ENCODE peak calls at places on chromosomes 11 and 22, in ten cellular contexts. O, L, H, W, X, G, N, A, T and F are unnamed samples.

GRCh38 chr22:32842486-32842885 is 41.0 kb downstream of the TIMP3 start:
- DNase-seq in W (no peak), G (no peak), L (no peak), T (no peak), X (peak; percentile 12), H (no peak), N (no peak), O (peak; percentile 9), A (no peak), F (no peak)

GRCh38 chr11:96162816-96163499 is 180.0 kb downstream of the MAML2 start:
- DNase-seq in O (peak; percentile 80), T (no peak), L (no peak), G (no peak), N (no peak), W (peak; percentile 48), H (no peak), A (no peak), X (no peak), F (no peak)

GRCh38 chr22:19292262-19293230 is 1.0 kb upstream of the CLTCL1 start:
- DNase-seq in L (no peak), T (no peak), W (peak; percentile 52), O (peak; percentile 15), A (no peak), G (no peak), N (no peak), H (no peak), X (no peak), F (no peak)

GRCh38 chr11:107928767-107929507 is 689 bp downstream of the RAB39A start:
- DNase-seq in W (no peak), L (no peak), H (no peak), O (no peak), G (no peak), X (no peak), N (peak; percentile 0), A (no peak), T (peak; percentile 48), F (peak; percentile 67)

GRCh38 chr11:75869661-75870455 is 54.8 kb downstream of the UVRAG start:
- DNase-seq in G (no peak), O (no peak), T (no peak), W (no peak), H (no peak), A (no peak), L (no peak), N (no peak), X (no peak), F (no peak)

GRCh38 chr11:123454060-123454651 is 24.1 kb downstream of the GRAMD1B start:
- DNase-seq in T (no peak), L (no peak), W (peak; percentile 95), X (peak; percentile 78), O (peak; percentile 99), H (peak; percentile 22), A (no peak), N (peak; percentile 48), G (no peak), F (no peak)

GRCh38 chr11:78354741-78355705 is 62.6 kb downstream of the GAB2 start:
- DNase-seq in T (no peak), L (no peak), O (no peak), H (no peak), G (no peak), N (no peak), X (peak; percentile 99), A (no peak), W (no peak), F (no peak)

GRCh38 chr11:132994038-132994502 is 538.2 kb downstream of the OPCML start:
- DNase-seq in L (no peak), T (peak; percentile 37), G (no peak), X (no peak), N (no peak), H (no peak), A (no peak), W (no peak), O (no peak), F (no peak)

GRCh38 chr11:47668665-47669064 is 26.3 kb upstream of the MTCH2 start:
- DNase-seq in N (no peak), X (no peak), T (no peak), L (no peak), G (no peak), H (no peak), A (no peak), O (no peak), W (peak; percentile 26), F (no peak)

GRCh38 chr22:23514317-23515038 is 65.6 kb downstream of the IGLL1 start:
- DNase-seq in W (no peak), N (no peak), H (no peak), T (no peak), X (no peak), L (no peak), G (no peak), O (no peak), A (no peak), F (no peak)

GRCh38 chr11:32902089-32902665 is 9.6 kb downstream of the QSER1 start:
- DNase-seq in X (no peak), T (no peak), O (no peak), G (no peak), N (no peak), A (no peak), L (no peak), H (no peak), W (peak; percentile 59), F (no peak)

GRCh38 chr22:44316393-44317162 is 3.8 kb upstream of the SHISAL1 start:
- DNase-seq in T (no peak), W (no peak), L (no peak), O (no peak), X (no peak), G (no peak), H (no peak), A (no peak), N (no peak), F (no peak)

GRCh38 chr22:42697542-42698013 is 23.1 kb downstream of the A4GALT start:
- DNase-seq in T (no peak), O (peak; percentile 86), H (no peak), X (no peak), A (no peak), N (no peak), L (no peak), W (peak; percentile 87), G (no peak), F (no peak)

GRCh38 chr11:34065505-34066203 is 14.1 kb downstream of the CAPRIN1 start:
- DNase-seq in T (no peak), X (no peak), H (no peak), N (peak; percentile 4), L (no peak), O (no peak), A (no peak), G (no peak), W (no peak), F (no peak)

GRCh38 chr11:35583126-35583525 is 35.1 kb upstream of the FJX1 start:
- DNase-seq in G (no peak), N (no peak), A (no peak), H (no peak), O (no peak), W (no peak), T (no peak), L (no peak), X (no peak), F (no peak)

GRCh38 chr11:121652982-121653381 is 200.2 kb upstream of the SORL1-AS1 start:
- DNase-seq in A (no peak), T (no peak), O (no peak), X (no peak), G (no peak), H (no peak), W (no peak), L (no peak), N (no peak), F (no peak)

GRCh38 chr22:18059473-18059872 is 18.3 kb upstream of the PEX26 start:
- DNase-seq in W (no peak), G (no peak), L (no peak), H (no peak), T (no peak), A (no peak), O (no peak), N (no peak), X (no peak), F (no peak)

GRCh38 chr22:26568207-26568706 is 21.7 kb downstream of the TPST2 start:
- DNase-seq in L (no peak), H (no peak), W (peak; percentile 96), T (no peak), A (no peak), N (no peak), O (no peak), X (no peak), G (no peak), F (no peak)

GRCh38 chr11:74311352-74311926 is at the start of gene P4HA3:
- DNase-seq in N (peak; percentile 7), O (no peak), A (no peak), T (no peak), W (peak; percentile 21), L (no peak), H (peak; percentile 6), X (no peak), G (peak; percentile 82), F (no peak)

GRCh38 chr11:66429983-66430602 is 8.6 kb downstream of the MRPL11 start:
- DNase-seq in W (peak; percentile 38), H (peak; percentile 64), L (peak; percentile 49), G (peak; percentile 89), X (peak; percentile 73), T (peak; percentile 44), O (peak; percentile 41), A (peak; percentile 77), N (peak; percentile 41), F (peak; percentile 17)

GRCh38 chr11:20114588-20114987 is 45.7 kb downstream of the DBX1 start:
- DNase-seq in X (no peak), G (no peak), O (no peak), H (no peak), T (no peak), W (no peak), L (no peak), N (no peak), A (no peak), F (no peak)

GRCh38 chr11:10969387-10969786 is 111.5 kb upstream of the ZBED5 start:
- DNase-seq in O (peak; percentile 6), N (no peak), G (no peak), A (no peak), T (no peak), L (no peak), X (no peak), W (no peak), H (no peak), F (no peak)

GRCh38 chr22:49930128-49930527 is 11.7 kb downstream of the CRELD2 start:
- DNase-seq in H (no peak), A (no peak), O (no peak), N (no peak), T (no peak), X (no peak), W (no peak), G (no peak), L (no peak), F (peak; percentile 18)

GRCh38 chr22:47457509-47458300 is 695.3 kb downstream of the TBC1D22A start:
- DNase-seq in N (no peak), T (no peak), X (no peak), H (no peak), O (no peak), G (no peak), L (no peak), W (no peak), A (no peak), F (no peak)

GRCh38 chr11:19275496-19275895 is 34.8 kb upstream of the E2F8 start:
- DNase-seq in A (no peak), O (peak; percentile 64), G (no peak), L (no peak), H (no peak), N (no peak), W (peak; percentile 82), X (no peak), T (no peak), F (no peak)

GRCh38 chr11:12628322-12628721 is 45.9 kb upstream of the TEAD1 start:
- DNase-seq in A (no peak), X (no peak), N (no peak), L (no peak), G (no peak), W (no peak), T (no peak), H (no peak), O (no peak), F (no peak)